ENCODE peak calls at places on chromosomes 2 and 18, in seven cellular contexts. W is chondrocyte, Q is right atrium auricular region, G is HCT116, P is adrenal gland, F is dorsolateral prefrontal cortex, O is transverse colon. Y is an unnamed sample.

GRCh38 chr2:67165141-67165990 is 231.8 kb upstream of the ETAA1 start:
- DNase-seq in W (no peak), Q (no peak), G (no peak), P (no peak), F (no peak), O (no peak), Y (no peak)

GRCh38 chr2:221571391-221572179 is 519 bp downstream of the EPHA4 start:
- DNase-seq in W (no peak), Q (no peak), G (no peak), P (peak; percentile 22), F (no peak), O (peak; percentile 33), Y (peak; percentile 23)

GRCh38 chr2:167733750-167734149 is 513.6 kb downstream of the STK39 start:
- DNase-seq in W (no peak), Q (no peak), G (no peak), P (peak; percentile 36), F (no peak), O (peak; percentile 48), Y (no peak)

GRCh38 chr2:193517615-193518014 is 1322.9 kb upstream of the TMEFF2 start:
- DNase-seq in W (no peak), Q (no peak), G (no peak), P (no peak), F (no peak), O (no peak), Y (no peak)

GRCh38 chr2:109289011-109289410 is 160.0 kb downstream of the SH3RF3 start:
- DNase-seq in W (no peak), Q (no peak), G (no peak), P (no peak), F (no peak), O (no peak), Y (no peak)

GRCh38 chr2:84894758-84895520 is 10.5 kb upstream of the TMSB10 start:
- DNase-seq in W (no peak), Q (no peak), G (no peak), P (no peak), F (no peak), O (no peak), Y (peak; percentile 37)

GRCh38 chr2:229815858-229816257 is 101.5 kb upstream of the DNER start:
- DNase-seq in W (no peak), Q (no peak), G (peak; percentile 3), P (no peak), F (no peak), O (no peak), Y (peak; percentile 58)

GRCh38 chr18:5912491-5912890 is 17.2 kb upstream of the TMEM200C start:
- DNase-seq in W (no peak), Q (no peak), G (no peak), P (no peak), F (no peak), O (no peak), Y (no peak)

GRCh38 chr2:232980683-232981082 is 32.4 kb downstream of the NGEF start:
- DNase-seq in W (peak; percentile 69), Q (no peak), G (no peak), P (no peak), F (no peak), O (no peak), Y (no peak)

GRCh38 chr18:36688020-36688965 is 140.5 kb downstream of the TPGS2 start:
- DNase-seq in W (no peak), Q (peak; percentile 73), G (peak; percentile 52), P (peak; percentile 66), F (peak; percentile 39), O (peak; percentile 66), Y (peak; percentile 68)

GRCh38 chr18:10072659-10073309 is 159.0 kb downstream of the VAPA start:
- DNase-seq in W (no peak), Q (no peak), G (no peak), P (no peak), F (no peak), O (no peak), Y (peak; percentile 87)

GRCh38 chr2:226798422-226799210 is 1.0 kb downstream of the IRS1 start:
- DNase-seq in W (no peak), Q (no peak), G (no peak), P (peak; percentile 48), F (peak; percentile 61), O (peak; percentile 67), Y (peak; percentile 65)

GRCh38 chr2:224754129-224754528 is 38.0 kb upstream of the CCDC195 start:
- DNase-seq in W (no peak), Q (peak; percentile 67), G (no peak), P (no peak), F (no peak), O (no peak), Y (peak; percentile 39)

GRCh38 chr18:76480913-76481312 is 14.1 kb downstream of the ZNF516 start:
- DNase-seq in W (no peak), Q (peak; percentile 55), G (no peak), P (no peak), F (no peak), O (no peak), Y (no peak)

GRCh38 chr2:191539068-191539467 is 138.9 kb upstream of the NABP1 start:
- DNase-seq in W (no peak), Q (no peak), G (peak; percentile 18), P (no peak), F (no peak), O (no peak), Y (peak; percentile 32)

GRCh38 chr2:63506350-63506749 is 81.9 kb downstream of the WDPCP start:
- DNase-seq in W (no peak), Q (no peak), G (no peak), P (no peak), F (no peak), O (no peak), Y (no peak)

GRCh38 chr2:10678225-10678624 is 11.6 kb downstream of the NOL10 start:
- DNase-seq in W (no peak), Q (no peak), G (no peak), P (no peak), F (no peak), O (no peak), Y (no peak)

GRCh38 chr2:208373460-208374089 is 33.0 kb upstream of the PTH2R start:
- DNase-seq in W (no peak), Q (no peak), G (peak; percentile 37), P (peak; percentile 28), F (no peak), O (no peak), Y (peak; percentile 57)

DNA sequence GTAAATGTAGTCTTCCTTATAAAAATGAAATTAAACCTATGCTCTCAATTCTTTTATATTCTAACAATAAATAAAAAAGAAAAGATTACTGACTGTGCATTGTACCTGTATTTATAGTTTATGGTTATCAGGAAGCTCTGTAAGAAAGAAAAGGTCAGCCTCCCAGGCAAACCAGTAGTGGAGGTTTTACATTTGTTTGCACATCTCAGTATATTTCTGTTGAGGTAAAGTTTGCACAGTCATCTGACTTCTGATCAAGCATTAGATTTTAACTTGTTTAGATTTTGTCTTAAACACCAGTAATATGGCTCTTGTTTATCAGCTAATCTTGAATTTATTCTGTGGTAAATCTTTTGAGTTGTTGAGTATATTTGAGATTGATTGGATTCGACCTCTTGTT is 37.1 kb downstream of the CCNT2 start:
- DNase-seq in W (no peak), Q (no peak), G (no peak), P (no peak), F (no peak), O (no peak), Y (no peak)
- TF ChIP-seq CTCF in W (no peak), Q (no peak), G (no peak), P (no peak), F (no peak), O (no peak), Y (no peak)

DNA sequence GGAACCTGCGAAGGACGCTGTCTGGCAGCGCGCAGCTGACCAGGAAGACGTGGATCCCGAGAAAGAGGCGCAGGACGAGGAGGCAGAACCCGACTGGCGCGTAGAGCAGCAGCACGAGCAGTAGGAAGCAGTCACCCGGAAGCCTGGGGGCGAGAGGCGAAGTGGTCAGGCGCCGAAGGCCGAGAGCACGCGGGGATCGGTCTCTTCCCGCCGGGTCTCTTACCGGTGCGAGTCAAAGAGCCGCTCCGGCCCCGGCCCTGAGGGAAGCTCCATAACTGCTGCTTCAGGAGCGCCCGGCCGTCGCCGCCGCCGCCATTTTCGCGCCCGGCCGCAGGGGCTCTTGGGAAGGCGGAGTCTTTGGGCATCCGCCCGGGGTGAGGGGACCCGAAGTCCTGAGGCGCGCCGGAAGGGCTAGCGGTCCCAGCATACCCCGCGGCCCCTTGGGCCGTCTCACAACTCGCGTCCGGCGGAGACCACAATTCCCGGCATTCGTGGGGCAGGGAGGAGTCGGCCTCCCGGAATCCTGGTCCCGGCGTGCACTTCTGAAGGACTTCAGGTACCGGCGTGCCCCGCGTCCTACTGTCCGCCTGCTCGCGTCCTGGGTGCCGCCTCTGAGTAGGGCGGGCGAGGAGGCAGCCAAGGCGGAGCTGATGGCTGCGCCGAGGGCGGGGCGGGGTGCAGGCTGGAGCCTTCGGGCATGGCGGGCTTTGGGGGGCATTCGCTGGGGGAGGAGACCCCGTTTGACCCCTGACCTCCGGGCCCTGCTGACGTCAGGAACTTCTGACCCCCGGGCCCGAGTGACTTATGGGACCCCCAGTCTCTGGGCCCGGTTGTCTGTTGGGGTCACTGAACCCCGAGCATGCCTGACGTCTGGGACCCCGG is at the start of the genes AUP1 and HTRA2:
- DNase-seq in W (peak; percentile 100), Q (peak; percentile 98), G (peak; percentile 98), P (peak; percentile 99), F (peak; percentile 99), O (peak; percentile 99), Y (peak; percentile 99)
- TF ChIP-seq CTCF in W (no peak), Q (no peak), G (no peak), P (no peak), F (no peak), O (no peak), Y (no peak)

DNA sequence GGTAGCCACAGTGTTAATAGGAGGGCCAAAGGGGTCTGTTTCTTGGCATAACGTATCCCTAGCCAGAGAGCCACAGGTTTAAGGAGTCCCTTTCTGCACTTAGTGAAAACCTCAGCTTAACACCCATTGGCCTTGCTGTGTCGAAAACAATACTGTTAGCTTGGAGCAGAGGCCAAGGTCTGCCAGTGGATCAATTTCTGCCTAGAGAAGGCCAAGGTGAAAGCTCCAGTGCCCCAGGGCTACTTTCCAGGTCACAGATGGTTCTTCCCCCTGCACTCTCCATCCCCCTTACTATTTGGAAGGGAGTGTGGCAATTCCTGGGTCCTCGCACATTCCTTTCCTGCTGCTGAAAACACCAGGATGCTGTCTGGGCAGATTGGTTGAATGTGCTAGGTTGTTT is 74.8 kb upstream of the TNP1 start:
- DNase-seq in W (no peak), Q (no peak), G (no peak), P (no peak), F (no peak), O (no peak), Y (no peak)
- TF ChIP-seq CTCF in W (no peak), Q (no peak), G (no peak), P (no peak), F (no peak), O (no peak), Y (no peak)

DNA sequence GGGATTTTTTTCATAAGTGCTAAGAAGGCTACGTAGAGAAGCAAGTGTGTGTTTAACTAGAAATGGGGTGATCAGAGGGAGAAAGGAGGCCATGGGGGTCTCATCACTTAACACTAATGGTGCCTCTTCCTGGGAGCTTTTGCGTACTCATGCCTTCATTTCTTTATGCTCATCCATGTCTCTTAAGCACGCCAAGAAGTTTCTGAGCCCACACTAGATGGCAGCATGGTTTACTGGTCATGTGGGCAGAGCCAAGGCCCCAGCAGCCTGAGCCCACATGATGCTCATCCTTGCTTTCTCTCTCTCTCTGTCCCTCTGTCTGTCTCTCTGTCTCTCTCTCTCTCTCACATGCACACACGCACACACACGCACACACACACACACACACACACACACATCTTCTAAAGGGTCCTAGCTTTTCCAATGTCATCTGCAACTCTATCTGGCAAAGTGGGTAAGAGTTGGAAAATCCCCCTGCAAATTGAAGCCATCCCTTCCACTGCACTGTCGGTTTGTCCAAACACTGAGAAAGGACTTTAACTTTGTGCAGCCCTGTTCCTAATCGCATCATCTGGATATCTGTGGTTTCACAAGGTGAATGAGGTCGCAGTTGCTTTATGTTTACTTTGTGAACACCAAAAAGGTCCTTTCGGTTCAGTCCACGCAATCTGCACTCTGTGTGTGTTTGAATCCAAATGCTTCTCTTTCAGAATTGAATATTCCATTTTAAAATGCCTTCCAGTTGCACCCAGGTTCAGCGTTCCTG is 137.2 kb upstream of the CCDC68 start:
- DNase-seq in W (no peak), Q (no peak), G (peak; percentile 32), P (peak; percentile 65), F (peak; percentile 39), O (peak; percentile 10), Y (peak; percentile 64)
- TF ChIP-seq CTCF in W (peak; percentile 73), Q (no peak), G (peak; percentile 8), P (peak; percentile 46), F (peak; percentile 48), O (peak; percentile 13), Y (peak; percentile 49)

Y was measured in fibroblast of villous mesenchyme.